ENCODE peak calls at places on chromosomes 6 and 20, in six cellular contexts. R, U, J, D, C and Z are unnamed samples.

GRCh38 chr20:18174906-18175683 is 37.4 kb downstream of the KAT14 start:
- DNase-seq in R (no peak), U (no peak), J (no peak), D (no peak), C (no peak), Z (no peak)

GRCh38 chr6:39037707-39038106 is 10.9 kb upstream of the GLP1R start:
- DNase-seq in R (no peak), U (no peak), J (no peak), D (no peak), C (no peak), Z (no peak)

GRCh38 chr20:59434950-59435349 is 134.5 kb downstream of the EDN3 start:
- DNase-seq in R (no peak), U (no peak), J (no peak), D (no peak), C (no peak), Z (no peak)

GRCh38 chr20:12113468-12114371 is 196.0 kb downstream of the BTBD3 start:
- DNase-seq in R (peak; percentile 6), U (no peak), J (peak; percentile 79), D (no peak), C (no peak), Z (no peak)

GRCh38 chr6:57435475-57436163 is 118.2 kb downstream of the PRIM2 start:
- DNase-seq in R (no peak), U (no peak), J (no peak), D (no peak), C (no peak), Z (no peak)

GRCh38 chr20:17558154-17558940 is 11.5 kb upstream of the DSTN start:
- DNase-seq in R (peak; percentile 73), U (no peak), J (peak; percentile 95), D (peak; percentile 73), C (no peak), Z (peak; percentile 53)

GRCh38 chr6:18491303-18492090 is 104.3 kb downstream of the RNF144B start:
- DNase-seq in R (no peak), U (no peak), J (peak; percentile 76), D (no peak), C (no peak), Z (no peak)

GRCh38 chr6:133548409-133548808 is 307.3 kb downstream of the EYA4 start:
- DNase-seq in R (peak; percentile 49), U (no peak), J (peak; percentile 96), D (no peak), C (no peak), Z (no peak)

GRCh38 chr20:37758332-37758731 is 64.5 kb downstream of the CTNNBL1 start:
- DNase-seq in R (no peak), U (no peak), J (no peak), D (no peak), C (no peak), Z (no peak)

GRCh38 chr20:3854462-3854870 is 7.8 kb downstream of the MAVS start:
- DNase-seq in R (no peak), U (no peak), J (no peak), D (no peak), C (no peak), Z (no peak)

GRCh38 chr6:53847796-53848314 is 53.0 kb downstream of the LRRC1 start:
- DNase-seq in R (no peak), U (no peak), J (no peak), D (no peak), C (no peak), Z (no peak)

GRCh38 chr20:61389077-61389476 is 137.0 kb downstream of the CDH4 start:
- DNase-seq in R (no peak), U (no peak), J (no peak), D (no peak), C (no peak), Z (no peak)

GRCh38 chr20:60408435-60408834 is 450.2 kb downstream of the CDH26 start:
- DNase-seq in R (no peak), U (no peak), J (no peak), D (no peak), C (no peak), Z (no peak)

GRCh38 chr20:35120012-35120701 is 27.0 kb downstream of the EDEM2 start:
- DNase-seq in R (peak; percentile 41), U (no peak), J (peak; percentile 91), D (no peak), C (no peak), Z (peak; percentile 54)

GRCh38 chr6:32941412-32941784 is 570 bp upstream of the HLA-DMB start:
- DNase-seq in R (no peak), U (no peak), J (no peak), D (no peak), C (no peak), Z (no peak)

GRCh38 chr6:54519161-54519560 is 210.9 kb downstream of the TINAG start:
- DNase-seq in R (no peak), U (no peak), J (no peak), D (no peak), C (no peak), Z (no peak)

GRCh38 chr20:36086767-36087166 is 67.8 kb upstream of the EPB41L1 start:
- DNase-seq in R (no peak), U (no peak), J (no peak), D (no peak), C (no peak), Z (no peak)

GRCh38 chr20:1186367-1186991 is 1.7 kb upstream of the TMEM74B start:
- DNase-seq in R (no peak), U (no peak), J (no peak), D (no peak), C (no peak), Z (no peak)

GRCh38 chr20:20821496-20822260 is 109.2 kb upstream of the RALGAPA2 start:
- DNase-seq in R (no peak), U (no peak), J (no peak), D (no peak), C (no peak), Z (no peak)

GRCh38 chr6:42368156-42368555 is 83.6 kb downstream of the TRERF1 start:
- DNase-seq in R (no peak), U (no peak), J (no peak), D (no peak), C (no peak), Z (no peak)

GRCh38 chr6:4554645-4555044 is 221.6 kb upstream of the CDYL start:
- DNase-seq in R (no peak), U (no peak), J (no peak), D (no peak), C (no peak), Z (no peak)

GRCh38 chr20:47360207-47360488 is 3.6 kb upstream of the ZMYND8 start:
- DNase-seq in R (peak; percentile 56), U (no peak), J (peak; percentile 44), D (peak; percentile 71), C (no peak), Z (peak; percentile 48)

GRCh38 chr6:44672838-44673237 is 285.3 kb downstream of the CDC5L start:
- DNase-seq in R (no peak), U (no peak), J (no peak), D (no peak), C (no peak), Z (no peak)

GRCh38 chr6:30490031-30490876 is 945 bp downstream of the HLA-E start:
- DNase-seq in R (peak; percentile 47), U (peak; percentile 54), J (peak; percentile 55), D (peak; percentile 73), C (peak; percentile 35), Z (no peak)

GRCh38 chr6:14711056-14711703 is 534.7 kb upstream of the JARID2 start:
- DNase-seq in R (peak; percentile 91), U (no peak), J (peak; percentile 88), D (no peak), C (no peak), Z (peak; percentile 88)

GRCh38 chr6:135534773-135535380 is 37.3 kb upstream of the AHI1 start:
- DNase-seq in R (peak; percentile 10), U (no peak), J (peak; percentile 74), D (no peak), C (no peak), Z (no peak)

GRCh38 chr20:39823239-39823638 is 861.1 kb downstream of the DHX35 start:
- DNase-seq in R (peak; percentile 6), U (no peak), J (peak; percentile 98), D (no peak), C (no peak), Z (no peak)

GRCh38 chr6:48959401-48960060 is 503.5 kb downstream of the MMUT start:
- DNase-seq in R (no peak), U (no peak), J (no peak), D (no peak), C (no peak), Z (no peak)

GRCh38 chr6:115554060-115554459 is 506.6 kb downstream of the FRK start:
- DNase-seq in R (no peak), U (no peak), J (no peak), D (no peak), C (no peak), Z (no peak)

GRCh38 chr6:20433321-20433720 is 31.6 kb downstream of the E2F3 start:
- DNase-seq in R (no peak), U (no peak), J (no peak), D (no peak), C (no peak), Z (no peak)

GRCh38 chr6:147508073-147508870 is at the start of gene SAMD5:
- DNase-seq in R (peak; percentile 67), U (peak; percentile 61), J (peak; percentile 75), D (peak; percentile 23), C (peak; percentile 53), Z (no peak)

GRCh38 chr20:48722737-48723191 is 105.0 kb downstream of the PREX1 start:
- DNase-seq in R (peak; percentile 65), U (no peak), J (peak; percentile 50), D (no peak), C (no peak), Z (peak; percentile 62)

GRCh38 chr20:33419140-33419974 is 18.0 kb upstream of the CDK5RAP1 start:
- DNase-seq in R (no peak), U (no peak), J (peak; percentile 75), D (peak; percentile 68), C (no peak), Z (no peak)

GRCh38 chr6:110708295-110708965 is 106.8 kb downstream of the CDK19 start:
- DNase-seq in R (peak; percentile 50), U (no peak), J (peak; percentile 68), D (no peak), C (no peak), Z (no peak)
- TF ChIP-seq CTCF in R (no peak), U (no peak), J (no peak), D (no peak), C (no peak), Z (no peak)

GRCh38 chr6:105094133-105094640 is 85.6 kb downstream of the POPDC3 start:
- DNase-seq in R (no peak), U (no peak), J (no peak), D (no peak), C (no peak), Z (no peak)
- TF ChIP-seq CTCF in R (no peak), U (no peak), J (no peak), D (no peak), C (no peak), Z (no peak)

GRCh38 chr6:107075951-107076381 is 39.3 kb downstream of the BEND3 start:
- DNase-seq in R (peak; percentile 43), U (no peak), J (peak; percentile 46), D (no peak), C (no peak), Z (no peak)
- TF ChIP-seq CTCF in R (peak; percentile 30), U (peak; percentile 28), J (peak; percentile 38), D (no peak), C (no peak), Z (no peak)

DNA sequence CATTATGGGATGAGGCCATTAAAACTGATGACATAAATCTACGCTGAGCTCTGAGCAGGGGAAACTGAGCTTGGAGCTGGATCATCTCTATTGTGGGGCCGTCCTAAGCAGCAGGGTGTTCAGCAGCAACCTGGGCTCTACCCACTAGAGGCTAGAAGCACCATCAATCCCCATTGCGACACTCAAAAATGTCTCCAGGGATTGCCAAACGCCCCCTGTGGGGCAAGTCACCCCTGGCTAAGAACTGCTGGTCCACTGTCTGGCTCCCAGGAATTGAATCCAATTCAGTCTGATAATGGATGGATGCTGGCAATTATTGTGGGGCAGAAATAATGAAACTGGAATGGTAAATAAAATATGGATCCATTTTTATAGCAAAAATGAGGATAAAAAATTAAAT is 38.2 kb downstream of the PMEPA1 start:
- DNase-seq in R (no peak), U (no peak), J (no peak), D (no peak), C (no peak), Z (no peak)
- TF ChIP-seq CTCF in R (no peak), U (peak; percentile 21), J (no peak), D (no peak), C (peak; percentile 18), Z (no peak)